ENCODE peak calls at places on chromosome 14, in five cellular contexts. One of them, this sample, is unnamed.

GRCh38 chr14:68682166-68683103 is 110.4 kb downstream of the ZFP36L1 start:
- DNase-seq in effector CD8-positive, alpha-beta T cell: no peak
- DNase-seq in colonic mucosa: peak; percentile 44
- DNase-seq in effector memory CD4-positive, alpha-beta T cell: peak; percentile 20
- DNase-seq in NCI-H2227 treated with DMSO at 0.1 percent for 48 hours: peak; percentile 56
- DNase-seq in this sample: peak; percentile 54

GRCh38 chr14:104826858-104827172 is 25.9 kb downstream of the ZBTB42 start:
- DNase-seq in effector CD8-positive, alpha-beta T cell: no peak
- DNase-seq in colonic mucosa: no peak
- DNase-seq in effector memory CD4-positive, alpha-beta T cell: no peak
- DNase-seq in NCI-H2227 treated with DMSO at 0.1 percent for 48 hours: peak; percentile 11
- DNase-seq in this sample: no peak

GRCh38 chr14:68439741-68440140 is 353.1 kb downstream of the ZFP36L1 start:
- DNase-seq in effector CD8-positive, alpha-beta T cell: no peak
- DNase-seq in colonic mucosa: no peak
- DNase-seq in effector memory CD4-positive, alpha-beta T cell: no peak
- DNase-seq in NCI-H2227 treated with DMSO at 0.1 percent for 48 hours: no peak
- DNase-seq in this sample: no peak

GRCh38 chr14:55705651-55706340 is 125.8 kb downstream of the KTN1 start:
- DNase-seq in effector CD8-positive, alpha-beta T cell: no peak
- DNase-seq in colonic mucosa: no peak
- DNase-seq in effector memory CD4-positive, alpha-beta T cell: no peak
- DNase-seq in NCI-H2227 treated with DMSO at 0.1 percent for 48 hours: peak; percentile 67
- DNase-seq in this sample: no peak

GRCh38 chr14:89033756-89034155 is 209.3 kb downstream of the TTC8 start:
- DNase-seq in effector CD8-positive, alpha-beta T cell: no peak
- DNase-seq in colonic mucosa: no peak
- DNase-seq in effector memory CD4-positive, alpha-beta T cell: no peak
- DNase-seq in NCI-H2227 treated with DMSO at 0.1 percent for 48 hours: no peak
- DNase-seq in this sample: no peak

GRCh38 chr14:53218161-53218560 is 65.0 kb upstream of the DDHD1 start:
- DNase-seq in effector CD8-positive, alpha-beta T cell: no peak
- DNase-seq in colonic mucosa: no peak
- DNase-seq in effector memory CD4-positive, alpha-beta T cell: no peak
- DNase-seq in NCI-H2227 treated with DMSO at 0.1 percent for 48 hours: no peak
- DNase-seq in this sample: no peak

GRCh38 chr14:65095633-65096205 is 6.6 kb downstream of the MAX start:
- DNase-seq in effector CD8-positive, alpha-beta T cell: no peak
- DNase-seq in colonic mucosa: peak; percentile 71
- DNase-seq in effector memory CD4-positive, alpha-beta T cell: no peak
- DNase-seq in NCI-H2227 treated with DMSO at 0.1 percent for 48 hours: no peak
- DNase-seq in this sample: peak; percentile 69

GRCh38 chr14:72617391-72618011 is 276.4 kb downstream of the DPF3 start:
- DNase-seq in effector CD8-positive, alpha-beta T cell: no peak
- DNase-seq in colonic mucosa: peak; percentile 15
- DNase-seq in effector memory CD4-positive, alpha-beta T cell: no peak
- DNase-seq in NCI-H2227 treated with DMSO at 0.1 percent for 48 hours: no peak
- DNase-seq in this sample: no peak

GRCh38 chr14:69913686-69914085 is 34.5 kb downstream of the SMOC1 start:
- DNase-seq in effector CD8-positive, alpha-beta T cell: no peak
- DNase-seq in colonic mucosa: no peak
- DNase-seq in effector memory CD4-positive, alpha-beta T cell: no peak
- DNase-seq in NCI-H2227 treated with DMSO at 0.1 percent for 48 hours: no peak
- DNase-seq in this sample: no peak

GRCh38 chr14:94330432-94330831 is 7.3 kb upstream of the SERPINA6 start:
- DNase-seq in effector CD8-positive, alpha-beta T cell: no peak
- DNase-seq in colonic mucosa: no peak
- DNase-seq in effector memory CD4-positive, alpha-beta T cell: no peak
- DNase-seq in NCI-H2227 treated with DMSO at 0.1 percent for 48 hours: no peak
- DNase-seq in this sample: no peak

This sample was measured in left colon.